ENCODE peak calls at places on chromosomes 3 and 15, in nine cellular contexts. S is A549, R is transverse colon, H is SK-N-SH, Z is ovary, A is K562, X is HepG2, Q is sigmoid colon, E is tibial nerve. F is an unnamed sample. For H3K4me1, the result is how much of the 10 kb centered on the place peaks cover.

GRCh38 chr15:57541805-57542504 is 49.7 kb upstream of the MYZAP start:
- DNase-seq in S (peak), R (peak), H (peak), Z (peak), A (peak), X (peak), Q (peak), E (peak), F (no peak)

GRCh38 chr3:159616234-159616825 is 372.3 kb upstream of the IL12A start:
- DNase-seq in S (peak), R (peak), H (no peak), Z (no peak), A (no peak), X (no peak), Q (no peak), E (no peak), F (no peak)

GRCh38 chr3:69248394-69248793 is 126.0 kb upstream of the LMOD3 start:
- DNase-seq in S (no peak), R (peak), H (no peak), Z (no peak), A (no peak), X (peak), Q (no peak), E (no peak), F (no peak)

GRCh38 chr15:62301993-62302665 is 137.0 kb upstream of the C2CD4B start:
- DNase-seq in S (no peak), R (no peak), H (peak), Z (no peak), A (no peak), X (no peak), Q (no peak), E (no peak), F (peak)

GRCh38 chr15:60546764-60547163 is 67.8 kb upstream of the ICE2 start:
- DNase-seq in S (no peak), R (no peak), H (no peak), Z (no peak), A (no peak), X (no peak), Q (no peak), E (no peak), F (no peak)

GRCh38 chr3:71245971-71246860 is 337.3 kb downstream of the FOXP1 start:
- DNase-seq in S (no peak), R (no peak), H (peak), Z (peak), A (peak), X (peak), Q (no peak), E (no peak), F (peak)

GRCh38 chr15:75639191-75639708 is 774 bp downstream of the IMP3 start:
- DNase-seq in S (no peak), R (no peak), H (no peak), Z (no peak), A (no peak), X (no peak), Q (no peak), E (no peak), F (no peak)

GRCh38 chr15:40112789-40113188 is 4.1 kb upstream of the BMF start:
- DNase-seq in S (no peak), R (no peak), H (no peak), Z (no peak), A (no peak), X (no peak), Q (no peak), E (no peak), F (no peak)

GRCh38 chr15:27222479-27222878 is 251.5 kb downstream of the GABRG3 start:
- DNase-seq in S (peak), R (no peak), H (no peak), Z (no peak), A (no peak), X (no peak), Q (no peak), E (no peak), F (no peak)

GRCh38 chr3:37170097-37170496 is 4.3 kb downstream of the LRRFIP2 start:
- DNase-seq in S (no peak), R (no peak), H (no peak), Z (no peak), A (no peak), X (peak), Q (no peak), E (no peak), F (no peak)

GRCh38 chr3:148551767-148552260 is 145.9 kb upstream of the AGTR1 start:
- DNase-seq in S (no peak), R (no peak), H (no peak), Z (no peak), A (no peak), X (no peak), Q (no peak), E (peak), F (no peak)

GRCh38 chr3:5187920-5188418 is 462 bp downstream of the EDEM1 start:
- DNase-seq in S (peak), R (peak), H (peak), Z (peak), A (peak), X (no peak), Q (peak), E (no peak), F (peak)

GRCh38 chr3:50624634-50625033 is 7.7 kb downstream of the MAPKAPK3 start:
- DNase-seq in S (no peak), R (no peak), H (no peak), Z (no peak), A (no peak), X (peak), Q (no peak), E (no peak), F (peak)

GRCh38 chr15:38564557-38565286 is at the start of gene RASGRP1:
- DNase-seq in S (peak), R (peak), H (peak), Z (peak), A (peak), X (peak), Q (peak), E (no peak), F (peak)

GRCh38 chr3:46062679-46063078 is 35.4 kb upstream of the XCR1 start:
- DNase-seq in S (no peak), R (no peak), H (no peak), Z (no peak), A (no peak), X (no peak), Q (no peak), E (no peak), F (no peak)

GRCh38 chr3:36362216-36362615 is 18.1 kb upstream of the STAC start:
- DNase-seq in S (no peak), R (no peak), H (no peak), Z (no peak), A (no peak), X (no peak), Q (no peak), E (no peak), F (no peak)

GRCh38 chr3:57006949-57007419 is 53.5 kb upstream of the SPATA12 start:
- DNase-seq in S (no peak), R (no peak), H (no peak), Z (peak), A (peak), X (no peak), Q (peak), E (peak), F (peak)

GRCh38 chr3:71219744-71220638 is 363.5 kb downstream of the FOXP1 start:
- DNase-seq in S (no peak), R (no peak), H (no peak), Z (no peak), A (no peak), X (peak), Q (no peak), E (no peak), F (no peak)

GRCh38 chr3:66075281-66075680 is 36.6 kb upstream of the MAGI1 start:
- DNase-seq in S (no peak), R (no peak), H (no peak), Z (no peak), A (no peak), X (peak), Q (no peak), E (no peak), F (no peak)

GRCh38 chr3:16945330-16945729 is 60.6 kb downstream of the PLCL2 start:
- DNase-seq in S (peak), R (no peak), H (no peak), Z (no peak), A (no peak), X (no peak), Q (no peak), E (no peak), F (no peak)

GRCh38 chr15:39642011-39642640 is 61.2 kb downstream of the THBS1 start:
- DNase-seq in S (no peak), R (no peak), H (peak), Z (no peak), A (no peak), X (no peak), Q (no peak), E (no peak), F (no peak)

GRCh38 chr3:154931484-154931883 is 148.6 kb upstream of the MME start:
- DNase-seq in S (no peak), R (no peak), H (no peak), Z (no peak), A (no peak), X (no peak), Q (no peak), E (peak), F (no peak)

GRCh38 chr15:28992340-28992864 is 106.6 kb downstream of the APBA2 start:
- DNase-seq in S (no peak), R (no peak), H (no peak), Z (no peak), A (no peak), X (no peak), Q (no peak), E (no peak), F (no peak)

GRCh38 chr3:57951106-57951882 is 56.9 kb upstream of the FLNB start:
- DNase-seq in S (peak), R (peak), H (peak), Z (peak), A (peak), X (peak), Q (peak), E (peak), F (no peak)

GRCh38 chr3:48405971-48406370 is 23.9 kb downstream of the PLXNB1 start:
- DNase-seq in S (no peak), R (no peak), H (no peak), Z (no peak), A (no peak), X (no peak), Q (peak), E (no peak), F (no peak)

GRCh38 chr15:99443768-99444446 is 121.9 kb upstream of the MEF2A start:
- DNase-seq in S (no peak), R (no peak), H (peak), Z (peak), A (no peak), X (no peak), Q (peak), E (no peak), F (no peak)

GRCh38 chr15:89803941-89804800 is 10.5 kb downstream of the ANPEP start:
- DNase-seq in S (no peak), R (no peak), H (no peak), Z (no peak), A (no peak), X (no peak), Q (no peak), E (no peak), F (no peak)

GRCh38 chr3:187640823-187641135 is 29.4 kb downstream of the SST start:
- DNase-seq in S (no peak), R (no peak), H (no peak), Z (no peak), A (no peak), X (no peak), Q (no peak), E (no peak), F (no peak)

GRCh38 chr15:72825831-72826230 is 42.3 kb upstream of the ADPGK start:
- DNase-seq in S (no peak), R (no peak), H (peak), Z (no peak), A (no peak), X (no peak), Q (no peak), E (no peak), F (peak)

GRCh38 chr15:72824781-72825180 is 41.2 kb upstream of the ADPGK start:
- DNase-seq in S (no peak), R (no peak), H (no peak), Z (no peak), A (no peak), X (no peak), Q (no peak), E (no peak), F (no peak)

GRCh38 chr15:72826611-72827010 is 43.1 kb upstream of the ADPGK start:
- DNase-seq in S (no peak), R (no peak), H (no peak), Z (no peak), A (no peak), X (no peak), Q (no peak), E (no peak), F (no peak)

GRCh38 chr15:72824112-72824511 is 40.6 kb upstream of the ADPGK start:
- DNase-seq in S (no peak), R (no peak), H (no peak), Z (no peak), A (no peak), X (no peak), Q (no peak), E (no peak), F (peak)

DNA sequence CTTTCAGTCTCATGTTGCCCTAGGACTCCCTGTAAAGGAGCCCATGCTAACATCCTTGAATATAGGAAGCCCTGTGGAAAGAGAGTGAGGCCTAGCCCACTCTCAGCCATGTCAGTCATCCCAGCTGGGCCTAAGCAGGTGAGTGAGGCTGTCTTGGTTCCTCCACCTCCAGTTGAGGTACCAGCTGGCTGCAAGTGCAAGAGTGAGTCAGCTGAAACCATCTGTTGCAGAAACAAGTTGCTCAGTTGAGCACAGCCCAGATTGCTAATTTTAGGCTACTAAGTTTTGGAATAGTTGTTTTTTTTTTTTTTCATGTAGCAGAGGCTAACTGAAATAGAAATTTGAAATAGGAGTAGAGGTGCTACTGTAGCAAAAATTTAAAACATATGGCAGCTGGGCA is 43.7 kb upstream of the ADPGK start:
- DNase-seq in S (no peak), R (no peak), H (no peak), Z (no peak), A (no peak), X (no peak), Q (no peak), E (no peak), F (no peak)
- TF ChIP-seq EP300 in S (no peak), R (no peak), H (no peak), Z (no peak), A (no peak), X (no peak), Q (no peak), E (no peak), F (no peak)

GRCh38 chr3:32686713-32687112 is 1.7 kb downstream of the CNOT10 start:
- DNase-seq in S (no peak), R (no peak), H (no peak), Z (no peak), A (no peak), X (no peak), Q (no peak), E (no peak), F (no peak)
- H3K4me3 ChIP-seq in S (peak), R (no peak), H (peak), Z (no peak), A (peak), X (peak), Q (no peak), E (no peak), F (no peak)

GRCh38 chr15:85584791-85585360 is 204.5 kb downstream of the AKAP13 start:
- DNase-seq in S (no peak), R (no peak), H (no peak), Z (no peak), A (no peak), X (no peak), Q (no peak), E (no peak), F (no peak)
- H3K4me1 ChIP-seq in S (half or more), R (under half), H (under half), Z (under half), A (under half), X (under half), Q (half or more), E (half or more), F (half or more)

DNA sequence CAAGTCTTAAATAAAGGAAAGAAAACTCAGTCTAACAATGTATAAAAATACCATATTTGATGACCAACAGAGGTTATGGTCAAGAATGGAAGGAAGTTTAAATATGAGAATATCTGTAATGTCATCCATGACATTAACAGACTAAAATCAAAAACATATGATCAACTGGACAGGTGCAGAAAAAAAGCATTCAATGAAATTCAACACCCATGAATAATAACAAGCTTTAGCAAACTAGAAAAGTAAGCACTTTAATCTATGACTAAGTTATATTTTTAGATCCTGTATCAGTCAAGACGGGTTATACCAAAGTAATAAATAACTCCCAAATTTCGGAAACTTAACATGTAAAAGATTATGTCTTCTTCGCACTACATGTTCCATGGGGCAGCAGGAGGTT is 61.8 kb downstream of the CFAP20DC start:
- DNase-seq in S (no peak), R (no peak), H (no peak), Z (no peak), A (no peak), X (no peak), Q (no peak), E (no peak), F (no peak)
- TF ChIP-seq EP300 in S (no peak), R (no peak), H (no peak), Z (no peak), A (no peak), X (no peak), Q (no peak), E (no peak), F (no peak)

GRCh38 chr3:62439978-62440377 is 66.6 kb upstream of the FEZF2 start:
- DNase-seq in S (no peak), R (no peak), H (no peak), Z (no peak), A (no peak), X (no peak), Q (no peak), E (no peak), F (no peak)

GRCh38 chr3:62439176-62439813 is 65.9 kb upstream of the FEZF2 start:
- DNase-seq in S (no peak), R (no peak), H (no peak), Z (no peak), A (no peak), X (no peak), Q (no peak), E (no peak), F (no peak)

GRCh38 chr3:62446337-62446940 is 73.1 kb upstream of the FEZF2 start:
- DNase-seq in S (no peak), R (no peak), H (no peak), Z (no peak), A (no peak), X (no peak), Q (no peak), E (no peak), F (no peak)

GRCh38 chr3:62445267-62445666 is 71.9 kb upstream of the FEZF2 start:
- DNase-seq in S (no peak), R (no peak), H (no peak), Z (no peak), A (no peak), X (peak), Q (no peak), E (no peak), F (no peak)
- H3K4me3 ChIP-seq in S (no peak), R (no peak), H (peak), Z (no peak), A (no peak), X (peak), Q (no peak), E (no peak), F (no peak)

DNA sequence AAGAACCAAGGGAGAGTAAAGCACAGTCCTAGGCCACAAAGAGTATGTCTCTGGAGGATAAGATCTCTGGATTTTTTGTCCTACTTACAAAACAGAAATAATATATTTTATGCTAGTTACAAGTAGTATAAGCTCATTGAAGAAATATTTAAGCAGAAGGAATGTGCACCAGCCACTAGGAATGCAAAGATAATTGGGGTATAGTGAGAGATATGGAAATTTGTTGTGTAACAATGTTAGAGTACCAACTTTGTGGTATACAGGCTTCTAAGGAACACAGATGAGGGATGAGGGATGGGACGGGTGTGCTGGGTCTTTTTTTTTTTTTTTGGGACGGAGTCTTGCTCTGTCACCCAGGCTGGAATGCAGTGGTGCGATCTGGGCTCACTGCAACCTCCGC is 26.5 kb downstream of the AKAP13 start:
- DNase-seq in S (no peak), R (no peak), H (no peak), Z (no peak), A (no peak), X (no peak), Q (no peak), E (no peak), F (no peak)
- H3K4me1 ChIP-seq in S (half or more), R (under half), H (under half), Z (under half), A (under half), X (under half), Q (half or more), E (half or more), F (half or more)

DNA sequence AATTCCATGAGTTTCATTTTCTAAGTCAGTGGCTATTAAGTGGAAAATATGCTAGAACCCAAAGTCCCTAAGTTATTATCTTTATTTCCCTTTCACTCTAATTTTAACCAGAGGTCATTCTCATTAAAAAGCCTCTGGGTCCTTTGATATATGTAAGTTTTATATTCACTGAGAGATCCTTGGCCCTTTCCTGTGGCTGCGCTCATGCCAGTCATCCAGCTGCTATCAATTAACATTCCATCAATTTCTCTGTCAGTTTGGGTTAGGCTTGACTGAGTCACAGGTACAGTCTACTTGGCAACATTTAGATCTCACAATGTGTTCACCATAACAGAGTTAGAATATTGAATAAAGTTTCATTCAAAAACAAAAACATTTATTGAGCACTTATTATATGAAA is 58.0 kb upstream of the FBN1 start:
- DNase-seq in S (no peak), R (no peak), H (no peak), Z (no peak), A (no peak), X (no peak), Q (no peak), E (no peak), F (no peak)
- TF ChIP-seq EP300 in S (no peak), R (no peak), H (peak), Z (no peak), A (no peak), X (no peak), Q (no peak), E (no peak), F (no peak)

DNA sequence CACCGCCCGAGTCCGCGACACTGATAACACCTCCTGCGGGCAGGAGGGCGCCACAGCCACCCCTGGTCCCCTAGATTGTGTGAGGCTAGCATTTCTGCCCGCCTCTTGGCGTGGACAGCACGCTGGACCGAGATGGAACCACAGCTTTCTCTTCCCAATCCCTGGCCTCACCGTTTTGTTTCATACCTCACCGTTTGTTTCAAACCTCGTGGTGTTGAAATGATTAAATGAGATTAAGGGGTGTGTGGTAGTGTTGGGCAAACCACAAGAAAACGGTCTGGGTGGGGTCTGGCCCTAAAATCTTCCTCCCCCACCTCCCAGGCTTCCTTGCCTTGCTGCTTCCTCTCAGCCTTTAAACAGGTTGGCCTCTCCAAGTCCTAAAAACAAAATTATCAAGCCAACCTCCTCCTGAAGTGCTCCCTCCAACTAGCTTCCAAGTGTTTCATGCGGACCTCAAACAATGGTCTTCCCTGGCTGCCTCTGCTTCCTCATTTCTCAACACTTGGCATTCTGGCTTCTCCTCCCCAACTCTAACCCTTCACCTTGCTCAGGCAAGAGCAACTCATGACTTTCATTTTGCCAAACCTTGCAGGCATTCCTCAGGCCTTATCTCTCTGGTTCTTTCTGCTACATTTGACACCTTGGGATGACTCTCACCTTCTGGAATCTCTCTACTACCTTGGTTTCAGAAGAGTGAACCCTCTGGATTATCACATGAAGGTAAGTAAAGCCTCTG is 1.4 kb upstream of the ATP13A3 start:
- DNase-seq in S (no peak), R (no peak), H (no peak), Z (no peak), A (peak), X (no peak), Q (no peak), E (no peak), F (no peak)
- H3K4me3 ChIP-seq in S (no peak), R (no peak), H (no peak), Z (peak), A (peak), X (peak), Q (peak), E (peak), F (peak)

F was measured in upper lobe of left lung.